ENCODE peak calls at places on chromosome 9, in six cellular contexts. N, E, H, B, S and U are unnamed samples.

GRCh38 chr9:134544388-134545212 is 97.0 kb upstream of the COL5A1 start:
- DNase-seq in E (no peak), B (no peak), H (no peak), N (peak; percentile 52), S (peak; percentile 86), U (no peak)

GRCh38 chr9:109968702-109969450 is 188.9 kb downstream of the PALM2AKAP2 start:
- DNase-seq in N (peak; percentile 35), H (no peak), B (no peak), E (no peak), S (no peak), U (peak; percentile 27)

GRCh38 chr9:131194767-131195166 is 69.4 kb downstream of the NUP214 start:
- DNase-seq in B (no peak), H (no peak), E (no peak), S (no peak), N (no peak), U (no peak)

GRCh38 chr9:18857769-18858168 is 175.2 kb downstream of the SAXO1 start:
- DNase-seq in E (no peak), N (peak; percentile 56), H (peak; percentile 86), B (no peak), S (no peak), U (peak; percentile 62)

GRCh38 chr9:129139233-129139992 is 28.2 kb downstream of the PTPA start:
- DNase-seq in E (peak; percentile 77), N (peak; percentile 82), B (peak; percentile 68), S (peak; percentile 73), H (peak; percentile 43), U (peak; percentile 84)

GRCh38 chr9:114370251-114370984 is 17.4 kb downstream of the AKNA start:
- DNase-seq in E (no peak), N (no peak), B (no peak), H (no peak), S (no peak), U (no peak)

GRCh38 chr9:6955251-6955921 is 197.6 kb downstream of the KDM4C start:
- DNase-seq in N (peak; percentile 28), H (peak; percentile 60), B (no peak), S (peak; percentile 63), E (no peak), U (peak; percentile 52)

GRCh38 chr9:132032584-132032945 is 47.1 kb downstream of the MED27 start:
- DNase-seq in H (no peak), S (no peak), E (no peak), N (no peak), B (no peak), U (no peak)

GRCh38 chr9:14793389-14793788 is 70.9 kb upstream of the CER1 start:
- DNase-seq in S (no peak), B (no peak), N (no peak), E (no peak), H (no peak), U (no peak)

GRCh38 chr9:129175515-129175824 is 2.6 kb downstream of the IER5L start:
- DNase-seq in B (no peak), S (no peak), E (no peak), N (no peak), H (no peak), U (no peak)